ENCODE peak calls at places on chromosomes 12 and 14, in nine cellular contexts. One of them, this sample, is unnamed.

GRCh38 chr14:53501361-53502320 is 348.5 kb upstream of the DDHD1 start:
- DNase-seq in HCT116: no peak
- DNase-seq in RWPE2: no peak
- DNase-seq in mesendoderm: no peak
- DNase-seq in tibial artery: no peak
- DNase-seq in adrenal gland: peak; percentile 14
- DNase-seq in heart right ventricle: no peak
- DNase-seq in A549: no peak
- DNase-seq in cardiac muscle cell: no peak
- DNase-seq in this sample: no peak

GRCh38 chr12:60399064-60399463 is 803.2 kb downstream of the SLC16A7 start:
- DNase-seq in HCT116: no peak
- DNase-seq in mesendoderm: no peak
- DNase-seq in heart right ventricle: no peak
- DNase-seq in RWPE2: no peak
- DNase-seq in A549: no peak
- DNase-seq in adrenal gland: no peak
- DNase-seq in tibial artery: no peak
- DNase-seq in cardiac muscle cell: no peak
- DNase-seq in this sample: no peak

GRCh38 chr14:59870277-59871165 is at the start of gene RTN1:
- DNase-seq in tibial artery: peak; percentile 89
- DNase-seq in RWPE2: no peak
- DNase-seq in mesendoderm: peak; percentile 76
- DNase-seq in A549: no peak
- DNase-seq in HCT116: no peak
- DNase-seq in heart right ventricle: peak; percentile 15
- DNase-seq in cardiac muscle cell: peak; percentile 87
- DNase-seq in adrenal gland: peak; percentile 61
- DNase-seq in this sample: no peak

GRCh38 chr12:49827351-49828099 is 688 bp downstream of the NCKAP5L start:
- DNase-seq in cardiac muscle cell: peak; percentile 87
- DNase-seq in RWPE2: peak; percentile 67
- DNase-seq in tibial artery: peak; percentile 83
- DNase-seq in heart right ventricle: peak; percentile 76
- DNase-seq in adrenal gland: peak; percentile 93
- DNase-seq in mesendoderm: peak; percentile 92
- DNase-seq in A549: peak; percentile 80
- DNase-seq in HCT116: no peak
- DNase-seq in this sample: no peak

GRCh38 chr12:13345722-13346121 is 149.2 kb downstream of the EMP1 start:
- DNase-seq in tibial artery: no peak
- DNase-seq in mesendoderm: no peak
- DNase-seq in RWPE2: no peak
- DNase-seq in heart right ventricle: no peak
- DNase-seq in HCT116: no peak
- DNase-seq in A549: no peak
- DNase-seq in adrenal gland: no peak
- DNase-seq in cardiac muscle cell: peak; percentile 75
- DNase-seq in this sample: no peak

GRCh38 chr12:93243689-93244513 is 133.8 kb upstream of the NUDT4 start:
- DNase-seq in adrenal gland: peak; percentile 75
- DNase-seq in RWPE2: peak; percentile 69
- DNase-seq in tibial artery: no peak
- DNase-seq in mesendoderm: no peak
- DNase-seq in cardiac muscle cell: peak; percentile 51
- DNase-seq in HCT116: no peak
- DNase-seq in A549: no peak
- DNase-seq in heart right ventricle: peak; percentile 17
- DNase-seq in this sample: no peak

GRCh38 chr12:57139796-57140649 is 7.4 kb downstream of the LRP1-AS start:
- DNase-seq in RWPE2: no peak
- DNase-seq in adrenal gland: no peak
- DNase-seq in cardiac muscle cell: no peak
- DNase-seq in A549: no peak
- DNase-seq in tibial artery: no peak
- DNase-seq in HCT116: no peak
- DNase-seq in heart right ventricle: no peak
- DNase-seq in mesendoderm: no peak
- DNase-seq in this sample: no peak

GRCh38 chr14:54489731-54490447 is 1.1 kb upstream of the GMFB start:
- DNase-seq in A549: no peak
- DNase-seq in tibial artery: no peak
- DNase-seq in heart right ventricle: no peak
- DNase-seq in HCT116: no peak
- DNase-seq in RWPE2: no peak
- DNase-seq in mesendoderm: peak; percentile 90
- DNase-seq in cardiac muscle cell: no peak
- DNase-seq in adrenal gland: no peak
- DNase-seq in this sample: no peak

GRCh38 chr14:102330806-102331205 is 11.3 kb downstream of the ZNF839 start:
- DNase-seq in RWPE2: no peak
- DNase-seq in heart right ventricle: no peak
- DNase-seq in HCT116: no peak
- DNase-seq in mesendoderm: no peak
- DNase-seq in adrenal gland: no peak
- DNase-seq in tibial artery: no peak
- DNase-seq in A549: no peak
- DNase-seq in cardiac muscle cell: no peak
- DNase-seq in this sample: no peak

GRCh38 chr12:121774968-121775474 is 18.5 kb downstream of the RHOF start:
- DNase-seq in A549: no peak
- DNase-seq in HCT116: no peak
- DNase-seq in heart right ventricle: no peak
- DNase-seq in RWPE2: no peak
- DNase-seq in tibial artery: no peak
- DNase-seq in mesendoderm: peak; percentile 81
- DNase-seq in adrenal gland: no peak
- DNase-seq in cardiac muscle cell: no peak
- DNase-seq in this sample: no peak

GRCh38 chr12:108307006-108307405 is 32.1 kb downstream of the CMKLR1 start:
- DNase-seq in tibial artery: peak; percentile 76
- DNase-seq in RWPE2: no peak
- DNase-seq in mesendoderm: no peak
- DNase-seq in adrenal gland: no peak
- DNase-seq in heart right ventricle: no peak
- DNase-seq in HCT116: no peak
- DNase-seq in A549: no peak
- DNase-seq in cardiac muscle cell: no peak
- DNase-seq in this sample: no peak

GRCh38 chr12:98594050-98594853 is 766 bp downstream of the SLC25A3 start:
- DNase-seq in mesendoderm: peak; percentile 43
- DNase-seq in A549: no peak
- DNase-seq in tibial artery: peak; percentile 73
- DNase-seq in cardiac muscle cell: peak; percentile 45
- DNase-seq in HCT116: no peak
- DNase-seq in RWPE2: no peak
- DNase-seq in adrenal gland: peak; percentile 65
- DNase-seq in heart right ventricle: peak; percentile 44
- DNase-seq in this sample: no peak

GRCh38 chr14:91119556-91120311 is 5.9 kb downstream of the DGLUCY start:
- DNase-seq in heart right ventricle: no peak
- DNase-seq in mesendoderm: no peak
- DNase-seq in RWPE2: no peak
- DNase-seq in adrenal gland: peak; percentile 47
- DNase-seq in cardiac muscle cell: no peak
- DNase-seq in tibial artery: no peak
- DNase-seq in HCT116: peak; percentile 81
- DNase-seq in A549: no peak
- DNase-seq in this sample: no peak

GRCh38 chr14:85221832-85222231 is 308.1 kb upstream of the FLRT2 start:
- DNase-seq in heart right ventricle: no peak
- DNase-seq in cardiac muscle cell: no peak
- DNase-seq in tibial artery: no peak
- DNase-seq in RWPE2: no peak
- DNase-seq in adrenal gland: no peak
- DNase-seq in mesendoderm: no peak
- DNase-seq in A549: no peak
- DNase-seq in HCT116: no peak
- DNase-seq in this sample: no peak

GRCh38 chr12:212383-212798 is 1.6 kb downstream of the SLC6A12 start:
- DNase-seq in cardiac muscle cell: no peak
- DNase-seq in heart right ventricle: no peak
- DNase-seq in A549: no peak
- DNase-seq in mesendoderm: no peak
- DNase-seq in adrenal gland: no peak
- DNase-seq in HCT116: no peak
- DNase-seq in tibial artery: no peak
- DNase-seq in RWPE2: no peak
- DNase-seq in this sample: no peak

GRCh38 chr14:74299061-74299545 is 3.6 kb downstream of the ABCD4 start:
- DNase-seq in tibial artery: no peak
- DNase-seq in heart right ventricle: peak; percentile 64
- DNase-seq in HCT116: peak; percentile 22
- DNase-seq in adrenal gland: no peak
- DNase-seq in A549: no peak
- DNase-seq in mesendoderm: peak; percentile 63
- DNase-seq in RWPE2: no peak
- DNase-seq in cardiac muscle cell: no peak
- DNase-seq in this sample: no peak

GRCh38 chr12:93741741-93742085 is 64.5 kb downstream of the CRADD start:
- DNase-seq in mesendoderm: peak; percentile 90
- DNase-seq in heart right ventricle: no peak
- DNase-seq in tibial artery: no peak
- DNase-seq in A549: peak; percentile 29
- DNase-seq in RWPE2: no peak
- DNase-seq in adrenal gland: no peak
- DNase-seq in cardiac muscle cell: peak; percentile 32
- DNase-seq in HCT116: no peak
- DNase-seq in this sample: peak; percentile 81

GRCh38 chr12:50014342-50014741 is 11.0 kb downstream of the RACGAP1 start:
- DNase-seq in HCT116: no peak
- DNase-seq in mesendoderm: no peak
- DNase-seq in tibial artery: no peak
- DNase-seq in adrenal gland: no peak
- DNase-seq in cardiac muscle cell: no peak
- DNase-seq in RWPE2: no peak
- DNase-seq in A549: no peak
- DNase-seq in heart right ventricle: no peak
- DNase-seq in this sample: no peak

GRCh38 chr14:93106541-93107156 is 9.1 kb downstream of the ITPK1 start:
- DNase-seq in heart right ventricle: no peak
- DNase-seq in tibial artery: no peak
- DNase-seq in mesendoderm: no peak
- DNase-seq in adrenal gland: no peak
- DNase-seq in A549: no peak
- DNase-seq in RWPE2: no peak
- DNase-seq in cardiac muscle cell: no peak
- DNase-seq in HCT116: no peak
- DNase-seq in this sample: no peak
- H3K4me1 ChIP-seq in heart right ventricle: peaks cover 70% of the 10 kb centered on the region
- H3K4me1 ChIP-seq in tibial artery: peaks cover 34% of the 10 kb centered on the region
- H3K4me1 ChIP-seq in mesendoderm: no peaks in the 10 kb centered on the region
- H3K4me1 ChIP-seq in adrenal gland: no peaks in the 10 kb centered on the region
- H3K4me1 ChIP-seq in A549: peaks cover 18% of the 10 kb centered on the region
- H3K4me1 ChIP-seq in RWPE2: peaks cover 34% of the 10 kb centered on the region
- H3K4me1 ChIP-seq in cardiac muscle cell: no peaks in the 10 kb centered on the region
- H3K4me1 ChIP-seq in HCT116: peaks cover 41% of the 10 kb centered on the region
- H3K4me1 ChIP-seq in this sample: peaks cover 2% of the 10 kb centered on the region

DNA sequence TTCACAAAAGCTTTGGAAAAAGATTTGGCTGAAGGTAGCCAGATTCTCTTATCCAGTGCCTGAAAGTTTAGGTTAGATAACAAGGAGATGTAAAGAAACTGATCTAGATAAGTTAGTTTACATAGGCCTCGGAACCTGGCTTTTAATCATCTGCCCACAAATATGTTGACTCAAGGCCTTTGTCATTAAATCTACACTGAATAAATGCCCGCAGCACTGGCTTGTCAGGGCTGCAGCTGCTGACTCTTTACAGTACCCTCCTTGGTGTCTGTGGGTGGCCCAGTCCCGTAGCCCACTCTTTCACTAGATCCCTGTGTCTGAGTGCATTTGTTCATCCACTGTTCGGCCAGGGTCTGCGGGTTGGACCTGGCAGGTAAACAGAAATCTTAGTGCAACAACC is 58.0 kb downstream of the TMEM116 start:
- DNase-seq in HCT116: no peak
- DNase-seq in mesendoderm: no peak
- DNase-seq in RWPE2: no peak
- DNase-seq in heart right ventricle: no peak
- DNase-seq in tibial artery: no peak
- DNase-seq in A549: no peak
- DNase-seq in cardiac muscle cell: no peak
- DNase-seq in adrenal gland: no peak
- DNase-seq in this sample: no peak
- H3K4me3 ChIP-seq in HCT116: no peak overlapping the region
- H3K4me3 ChIP-seq in mesendoderm: no peak overlapping the region
- H3K4me3 ChIP-seq in RWPE2: no peak overlapping the region
- H3K4me3 ChIP-seq in heart right ventricle: no peak overlapping the region
- H3K4me3 ChIP-seq in tibial artery: no peak overlapping the region
- H3K4me3 ChIP-seq in A549: no peak overlapping the region
- H3K4me3 ChIP-seq in cardiac muscle cell: no peak overlapping the region
- H3K4me3 ChIP-seq in adrenal gland: no peak overlapping the region
- H3K4me3 ChIP-seq in this sample: no peak overlapping the region

GRCh38 chr14:51518280-51518679 is 133.4 kb upstream of the FRMD6 start:
- DNase-seq in HCT116: no peak
- DNase-seq in mesendoderm: no peak
- DNase-seq in cardiac muscle cell: no peak
- DNase-seq in RWPE2: no peak
- DNase-seq in adrenal gland: no peak
- DNase-seq in A549: no peak
- DNase-seq in heart right ventricle: no peak
- DNase-seq in tibial artery: no peak
- DNase-seq in this sample: no peak

GRCh38 chr14:51523243-51523642 is 128.5 kb upstream of the FRMD6 start:
- DNase-seq in heart right ventricle: no peak
- DNase-seq in RWPE2: no peak
- DNase-seq in tibial artery: no peak
- DNase-seq in HCT116: no peak
- DNase-seq in A549: no peak
- DNase-seq in adrenal gland: no peak
- DNase-seq in cardiac muscle cell: no peak
- DNase-seq in mesendoderm: no peak
- DNase-seq in this sample: no peak

GRCh38 chr14:51520087-51520486 is 131.6 kb upstream of the FRMD6 start:
- DNase-seq in HCT116: no peak
- DNase-seq in tibial artery: no peak
- DNase-seq in heart right ventricle: no peak
- DNase-seq in cardiac muscle cell: no peak
- DNase-seq in adrenal gland: no peak
- DNase-seq in RWPE2: no peak
- DNase-seq in A549: no peak
- DNase-seq in mesendoderm: no peak
- DNase-seq in this sample: no peak

GRCh38 chr14:51518681-51519080 is 133.0 kb upstream of the FRMD6 start:
- DNase-seq in A549: no peak
- DNase-seq in mesendoderm: no peak
- DNase-seq in tibial artery: no peak
- DNase-seq in heart right ventricle: no peak
- DNase-seq in HCT116: no peak
- DNase-seq in cardiac muscle cell: no peak
- DNase-seq in RWPE2: no peak
- DNase-seq in adrenal gland: no peak
- DNase-seq in this sample: no peak

GRCh38 chr14:51521764-51522163 is 129.9 kb upstream of the FRMD6 start:
- DNase-seq in adrenal gland: no peak
- DNase-seq in RWPE2: no peak
- DNase-seq in HCT116: no peak
- DNase-seq in heart right ventricle: no peak
- DNase-seq in A549: no peak
- DNase-seq in tibial artery: no peak
- DNase-seq in cardiac muscle cell: no peak
- DNase-seq in mesendoderm: no peak
- DNase-seq in this sample: no peak
- H3K27ac ChIP-seq in adrenal gland: no peak overlapping the region
- H3K27ac ChIP-seq in RWPE2: peak overlapping the region; percentile 70
- H3K27ac ChIP-seq in HCT116: no peak overlapping the region
- H3K27ac ChIP-seq in heart right ventricle: no peak overlapping the region
- H3K27ac ChIP-seq in A549: no peak overlapping the region
- H3K27ac ChIP-seq in tibial artery: no peak overlapping the region
- H3K27ac ChIP-seq in cardiac muscle cell: no peak overlapping the region
- H3K27ac ChIP-seq in mesendoderm: no peak overlapping the region
- H3K27ac ChIP-seq in this sample: no peak overlapping the region

GRCh38 chr12:120010661-120011230 is 21.7 kb downstream of the BICDL1 start:
- DNase-seq in mesendoderm: peak; percentile 43
- DNase-seq in A549: no peak
- DNase-seq in cardiac muscle cell: no peak
- DNase-seq in adrenal gland: no peak
- DNase-seq in heart right ventricle: no peak
- DNase-seq in HCT116: no peak
- DNase-seq in tibial artery: no peak
- DNase-seq in RWPE2: no peak
- DNase-seq in this sample: no peak
- H3K4me1 ChIP-seq in mesendoderm: peaks cover 4% of the 10 kb centered on the region
- H3K4me1 ChIP-seq in A549: peaks cover 10% of the 10 kb centered on the region
- H3K4me1 ChIP-seq in cardiac muscle cell: no peaks in the 10 kb centered on the region
- H3K4me1 ChIP-seq in adrenal gland: no peaks in the 10 kb centered on the region
- H3K4me1 ChIP-seq in heart right ventricle: no peaks in the 10 kb centered on the region
- H3K4me1 ChIP-seq in HCT116: peaks cover 19% of the 10 kb centered on the region
- H3K4me1 ChIP-seq in tibial artery: no peaks in the 10 kb centered on the region
- H3K4me1 ChIP-seq in RWPE2: peaks cover 8% of the 10 kb centered on the region
- H3K4me1 ChIP-seq in this sample: no peaks in the 10 kb centered on the region